ENCODE peak calls at places on chromosomes 16 and 17, in seven cellular contexts. P is psoas muscle, Y is left lung, S is fibroblast of lung, F is heart left ventricle, Z is brain microvascular endothelial cell, J is AG10803. V is an unnamed sample.

GRCh38 chr16:49486350-49486749 is 112.7 kb downstream of the C16orf78 start:
- DNase-seq in P (no peak), Y (peak), S (no peak), F (no peak), Z (no peak), J (no peak), V (no peak)

GRCh38 chr17:79707931-79708891 is 22.5 kb upstream of the ENPP7 start:
- DNase-seq in P (peak), Y (no peak), S (no peak), F (no peak), Z (peak), J (peak), V (peak)

GRCh38 chr17:69192754-69193153 is 35.9 kb downstream of the ABCA10 start:
- DNase-seq in P (no peak), Y (no peak), S (no peak), F (no peak), Z (no peak), J (no peak), V (no peak)

GRCh38 chr17:81189670-81190530 is 23.9 kb upstream of the AATK start:
- DNase-seq in P (peak), Y (no peak), S (no peak), F (no peak), Z (no peak), J (no peak), V (no peak)

GRCh38 chr17:73427198-73427597 is 115.4 kb upstream of the CDC42EP4 start:
- DNase-seq in P (no peak), Y (no peak), S (no peak), F (no peak), Z (no peak), J (no peak), V (no peak)

GRCh38 chr17:1108810-1109605 is 70.8 kb downstream of the ABR start:
- DNase-seq in P (peak), Y (peak), S (peak), F (peak), Z (no peak), J (peak), V (peak)

GRCh38 chr16:4465977-4466779 is 8.2 kb downstream of the NMRAL1 start:
- DNase-seq in P (no peak), Y (no peak), S (no peak), F (peak), Z (no peak), J (no peak), V (peak)

GRCh38 chr17:27315322-27315721 is 21.4 kb downstream of the WSB1 start:
- DNase-seq in P (peak), Y (peak), S (peak), F (peak), Z (peak), J (peak), V (peak)

GRCh38 chr17:58758890-58759289 is 3.2 kb downstream of the PPM1E start:
- DNase-seq in P (no peak), Y (no peak), S (no peak), F (no peak), Z (no peak), J (no peak), V (no peak)

GRCh38 chr16:30137897-30138296 is 14.9 kb upstream of the MAPK3 start:
- DNase-seq in P (no peak), Y (no peak), S (no peak), F (no peak), Z (no peak), J (no peak), V (no peak)

GRCh38 chr17:65750678-65751077 is 189.2 kb upstream of the AXIN2 start:
- DNase-seq in P (peak), Y (peak), S (peak), F (peak), Z (peak), J (peak), V (peak)

GRCh38 chr17:71496552-71496951 is 624.3 kb upstream of the SOX9 start:
- DNase-seq in P (no peak), Y (no peak), S (peak), F (no peak), Z (no peak), J (peak), V (no peak)

GRCh38 chr16:87628940-87629339 is 26.6 kb downstream of the JPH3 start:
- DNase-seq in P (peak), Y (no peak), S (peak), F (no peak), Z (peak), J (peak), V (peak)

GRCh38 chr17:15382866-15383265 is 41.5 kb upstream of the TEKT3 start:
- DNase-seq in P (no peak), Y (no peak), S (no peak), F (no peak), Z (no peak), J (no peak), V (no peak)

GRCh38 chr16:76964464-76965154 is 226.4 kb upstream of the MON1B start:
- DNase-seq in P (no peak), Y (no peak), S (no peak), F (no peak), Z (no peak), J (no peak), V (no peak)

GRCh38 chr17:19486351-19487008 is 47.2 kb upstream of the SLC47A1 start:
- DNase-seq in P (no peak), Y (no peak), S (no peak), F (no peak), Z (no peak), J (no peak), V (no peak)

GRCh38 chr16:11374255-11374654 is 29.0 kb downstream of the RMI2 start:
- DNase-seq in P (no peak), Y (peak), S (no peak), F (no peak), Z (no peak), J (no peak), V (no peak)

GRCh38 chr17:61387511-61388305 is 11.9 kb upstream of the TBX2 start:
- DNase-seq in P (no peak), Y (no peak), S (no peak), F (no peak), Z (no peak), J (no peak), V (no peak)

GRCh38 chr16:70746708-70747424 is 54.1 kb downstream of the VAC14 start:
- DNase-seq in P (peak), Y (peak), S (peak), F (peak), Z (peak), J (peak), V (peak)

GRCh38 chr16:73545713-73546112 is 497.8 kb upstream of the ZFHX3 start:
- DNase-seq in P (no peak), Y (no peak), S (no peak), F (no peak), Z (no peak), J (no peak), V (no peak)

GRCh38 chr16:87762071-87762571 is 3.7 kb downstream of the KLHDC4 start:
- DNase-seq in P (no peak), Y (no peak), S (no peak), F (no peak), Z (no peak), J (no peak), V (no peak)

GRCh38 chr17:82101767-82102679 is 4.0 kb upstream of the FASN start:
- DNase-seq in P (peak), Y (no peak), S (no peak), F (peak), Z (no peak), J (no peak), V (no peak)

GRCh38 chr17:36136439-36136838 is 32.8 kb downstream of the CCL4 start:
- DNase-seq in P (no peak), Y (no peak), S (no peak), F (no peak), Z (no peak), J (no peak), V (no peak)

GRCh38 chr16:57824880-57825279 is 22.6 kb upstream of the KIFC3 start:
- DNase-seq in P (no peak), Y (peak), S (no peak), F (no peak), Z (no peak), J (no peak), V (no peak)

GRCh38 chr16:83458612-83459011 is 349.2 kb upstream of the HSBP1 start:
- DNase-seq in P (no peak), Y (no peak), S (peak), F (no peak), Z (peak), J (peak), V (peak)

GRCh38 chr16:5196204-5196603 is 98.6 kb upstream of the EEF2KMT start:
- DNase-seq in P (no peak), Y (no peak), S (no peak), F (no peak), Z (no peak), J (no peak), V (no peak)

GRCh38 chr16:81553814-81554675 is 109.4 kb downstream of the CMIP start:
- DNase-seq in P (no peak), Y (no peak), S (no peak), F (peak), Z (no peak), J (no peak), V (no peak)

GRCh38 chr16:1709356-1709755 is 3.4 kb downstream of the MAPK8IP3 start:
- DNase-seq in P (no peak), Y (no peak), S (no peak), F (no peak), Z (no peak), J (no peak), V (no peak)

GRCh38 chr17:38660097-38661026 is 14.4 kb downstream of the EPOP start:
- DNase-seq in P (no peak), Y (peak), S (no peak), F (no peak), Z (no peak), J (peak), V (no peak)

GRCh38 chr16:30356401-30357084 is 1.4 kb upstream of the CD2BP2 start:
- DNase-seq in P (no peak), Y (peak), S (no peak), F (peak), Z (no peak), J (peak), V (no peak)

DNA sequence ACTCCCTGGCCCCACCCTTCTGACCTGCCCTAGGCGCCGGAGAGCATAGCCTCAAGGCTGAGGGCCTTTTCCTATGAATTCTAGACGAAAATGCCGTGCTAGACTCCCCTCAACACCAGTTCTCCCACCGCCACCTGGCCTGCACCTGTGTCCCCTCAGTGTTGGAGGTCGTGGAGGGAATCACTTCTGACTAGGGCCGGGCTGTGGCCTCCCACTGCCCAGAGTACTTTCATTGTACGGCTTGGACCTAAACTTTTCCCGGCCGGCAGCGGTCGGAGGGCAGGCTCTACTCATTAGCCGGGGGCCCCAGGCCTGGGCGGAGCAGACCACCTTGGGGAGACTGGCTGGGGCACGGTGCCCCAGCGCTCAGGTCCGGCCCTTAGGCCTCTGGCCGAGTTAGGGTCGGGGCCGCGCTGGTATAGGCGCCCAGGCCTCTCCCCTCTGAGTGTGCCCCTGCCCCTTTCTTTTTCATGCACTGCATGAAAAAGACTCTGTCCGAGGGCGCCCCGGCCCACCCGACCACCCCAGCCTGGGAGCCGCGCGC is 649 bp downstream of the CLDN6 start:
- DNase-seq in P (no peak), Y (no peak), S (no peak), F (no peak), Z (no peak), J (no peak), V (no peak)
- H3K4me3 ChIP-seq in P (no peak), Y (no peak), S (no peak), F (no peak), Z (no peak), J (no peak), V (no peak)

GRCh38 chr17:47620503-47621245 is 29.0 kb upstream of the KPNB1 start:
- DNase-seq in P (no peak), Y (no peak), S (no peak), F (no peak), Z (no peak), J (no peak), V (no peak)

GRCh38 chr17:47621293-47622178 is 28.2 kb upstream of the KPNB1 start:
- DNase-seq in P (peak), Y (peak), S (peak), F (peak), Z (peak), J (peak), V (peak)

GRCh38 chr17:47622179-47622549 is 27.6 kb upstream of the KPNB1 start:
- DNase-seq in P (no peak), Y (no peak), S (peak), F (no peak), Z (peak), J (no peak), V (no peak)

GRCh38 chr17:47615766-47616424 is 33.8 kb upstream of the KPNB1 start:
- DNase-seq in P (no peak), Y (no peak), S (peak), F (no peak), Z (no peak), J (peak), V (peak)

GRCh38 chr17:47618416-47618815 is 31.3 kb upstream of the KPNB1 start:
- DNase-seq in P (no peak), Y (no peak), S (no peak), F (no peak), Z (no peak), J (peak), V (peak)
- TF ChIP-seq CTCF in P (no peak), Y (no peak), S (peak), F (no peak), Z (peak), J (peak), V (peak)

DNA sequence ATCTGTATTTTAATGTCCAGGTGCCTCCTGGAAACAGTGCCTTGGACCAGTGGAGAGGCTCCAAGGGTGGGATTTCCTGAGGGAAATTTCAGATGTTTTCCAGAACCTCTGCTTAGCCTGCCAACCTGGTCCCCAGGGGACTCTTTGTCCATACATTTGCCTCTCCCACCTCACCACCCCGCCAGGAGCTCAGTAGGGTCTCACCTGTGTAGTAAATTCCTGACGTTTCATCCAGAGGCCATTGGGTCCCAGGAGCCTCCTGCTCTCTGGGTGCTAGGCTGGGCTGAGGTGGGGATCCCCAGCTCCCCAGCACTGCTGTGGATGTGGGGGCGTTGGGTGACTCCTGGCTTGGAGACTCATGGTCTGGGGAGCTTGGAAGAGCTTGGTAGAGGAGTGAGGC is 2.7 kb downstream of the NLRP1 start:
- DNase-seq in P (no peak), Y (no peak), S (no peak), F (no peak), Z (no peak), J (no peak), V (no peak)
- H3K4me3 ChIP-seq in P (no peak), Y (no peak), S (no peak), F (no peak), Z (no peak), J (no peak), V (no peak)

DNA sequence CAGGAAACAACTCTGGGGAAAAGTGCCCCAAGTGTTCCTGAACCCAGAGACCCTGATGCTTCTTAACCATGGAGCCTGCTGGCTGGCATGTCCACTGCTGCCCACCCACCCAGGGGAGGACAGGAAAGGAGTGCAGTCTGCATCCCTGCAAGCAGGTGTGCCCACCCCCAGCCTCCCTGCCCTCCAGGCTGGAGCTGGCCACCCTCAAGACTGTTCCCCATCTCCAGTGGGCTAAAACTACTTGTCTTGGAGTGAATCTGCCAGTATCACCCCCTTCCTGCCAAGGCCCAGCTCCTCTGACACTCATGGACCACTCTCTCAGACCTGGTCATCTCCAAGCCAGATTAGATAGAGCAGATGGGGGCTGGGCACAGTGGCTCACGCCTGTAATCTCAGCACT is 29.8 kb downstream of the ARHGAP27 start:
- DNase-seq in P (no peak), Y (no peak), S (no peak), F (no peak), Z (no peak), J (no peak), V (no peak)
- TF ChIP-seq CTCF in P (no peak), Y (no peak), S (no peak), F (no peak), Z (no peak), J (no peak), V (no peak)

GRCh38 chr16:86380045-86380444 is 130.3 kb upstream of the FOXF1 start:
- DNase-seq in P (no peak), Y (no peak), S (no peak), F (no peak), Z (no peak), J (no peak), V (no peak)
- H3K4me3 ChIP-seq in P (no peak), Y (no peak), S (no peak), F (no peak), Z (no peak), J (no peak), V (no peak)